ENCODE peak calls at places on chromosomes 11 and 22, in eight cellular contexts. R, Z, E, I, A, C, D and J are unnamed samples.

GRCh38 chr11:130435671-130436070 is 7.3 kb upstream of the ADAMTS8 start:
- DNase-seq in C (peak; percentile 37), D (no peak), A (no peak), R (no peak), I (no peak), Z (no peak), E (no peak), J (no peak)

GRCh38 chr11:128324531-128325141 is 262.7 kb downstream of the ETS1 start:
- DNase-seq in A (no peak), I (no peak), R (peak; percentile 84), Z (peak; percentile 46), C (no peak), E (peak; percentile 88), D (peak; percentile 43), J (no peak)

GRCh38 chr11:77865805-77866204 is 44.9 kb downstream of the AAMDC start:
- DNase-seq in Z (no peak), E (no peak), A (no peak), I (no peak), C (peak; percentile 27), D (no peak), R (no peak), J (no peak)

GRCh38 chr22:17117890-17118289 is 3.3 kb downstream of the TMEM121B start:
- DNase-seq in I (no peak), E (peak; percentile 29), D (no peak), C (no peak), Z (no peak), R (no peak), A (no peak), J (no peak)

GRCh38 chr11:83257638-83258229 is 28.4 kb downstream of the CCDC90B start:
- DNase-seq in D (no peak), Z (no peak), I (no peak), R (no peak), C (peak; percentile 76), E (no peak), A (no peak), J (no peak)

GRCh38 chr11:128359515-128359914 is 227.8 kb downstream of the ETS1 start:
- DNase-seq in R (no peak), A (no peak), D (no peak), E (no peak), I (no peak), Z (no peak), C (no peak), J (no peak)

GRCh38 chr22:26713823-26714449 is 56.5 kb downstream of the MIAT start:
- DNase-seq in I (no peak), R (no peak), D (peak; percentile 45), A (no peak), C (peak; percentile 69), Z (no peak), E (no peak), J (no peak)

GRCh38 chr11:10350341-10350740 is 45.5 kb downstream of the ADM start:
- DNase-seq in I (no peak), Z (no peak), D (no peak), A (peak; percentile 44), E (no peak), R (no peak), C (peak; percentile 93), J (peak; percentile 80)

GRCh38 chr22:40182231-40182835 is 4.6 kb downstream of the TNRC6B start:
- DNase-seq in Z (no peak), I (no peak), C (no peak), E (no peak), R (no peak), A (no peak), D (no peak), J (no peak)